ENCODE peak calls at places on chromosomes 4 and X, in ten cellular contexts. One of them, this sample, is unnamed.

GRCh38 chr4:663438-664428 is 10.3 kb downstream of the ATP5ME start:
- ATAC-seq in T-cell: peak; percentile 90
- ATAC-seq in stimulated activated naive CD8-positive, alpha-beta T cell treated with anti-CD3 and anti-CD28 coated beads, Interleukin-15, amount 100 ng/mL, for 72 hours: peak; percentile 83
- ATAC-seq in SK-N-SH treated with all-trans-retinoic acid at 6 μM for 48 hours: peak; percentile 61
- ATAC-seq in GM23338: peak; percentile 78
- ATAC-seq in CD8-positive, alpha-beta T cell: peak; percentile 94
- ATAC-seq in natural killer cell: peak; percentile 93
- ATAC-seq in left lung: peak; percentile 84
- ATAC-seq in effector memory CD8-positive, alpha-beta T cell: peak; percentile 93
- ATAC-seq in activated CD8-positive, alpha-beta T cell treated with anti-CD3 and anti-CD28 coated beads, Interleukin-2, amount 10 ng/mL, durations not matched to agents 7 days and 5 days: peak; percentile 80
- ATAC-seq in this sample: peak; percentile 79

GRCh38 chrX:123860983-123861382 is 1.1 kb downstream of the XIAP start:
- ATAC-seq in T-cell: no peak
- ATAC-seq in stimulated activated naive CD8-positive, alpha-beta T cell treated with anti-CD3 and anti-CD28 coated beads, Interleukin-15, amount 100 ng/mL, for 72 hours: no peak
- ATAC-seq in SK-N-SH treated with all-trans-retinoic acid at 6 μM for 48 hours: no peak
- ATAC-seq in GM23338: no peak
- ATAC-seq in CD8-positive, alpha-beta T cell: peak; percentile 7
- ATAC-seq in natural killer cell: no peak
- ATAC-seq in left lung: no peak
- ATAC-seq in effector memory CD8-positive, alpha-beta T cell: no peak
- ATAC-seq in activated CD8-positive, alpha-beta T cell treated with anti-CD3 and anti-CD28 coated beads, Interleukin-2, amount 10 ng/mL, durations not matched to agents 7 days and 5 days: no peak
- ATAC-seq in this sample: no peak

GRCh38 chr4:26204249-26204825 is 116.5 kb upstream of the RBPJ start:
- ATAC-seq in T-cell: peak; percentile 95
- ATAC-seq in stimulated activated naive CD8-positive, alpha-beta T cell treated with anti-CD3 and anti-CD28 coated beads, Interleukin-15, amount 100 ng/mL, for 72 hours: peak; percentile 67
- ATAC-seq in SK-N-SH treated with all-trans-retinoic acid at 6 μM for 48 hours: no peak
- ATAC-seq in GM23338: no peak
- ATAC-seq in CD8-positive, alpha-beta T cell: peak; percentile 82
- ATAC-seq in natural killer cell: peak; percentile 80
- ATAC-seq in left lung: no peak
- ATAC-seq in effector memory CD8-positive, alpha-beta T cell: peak; percentile 95
- ATAC-seq in activated CD8-positive, alpha-beta T cell treated with anti-CD3 and anti-CD28 coated beads, Interleukin-2, amount 10 ng/mL, durations not matched to agents 7 days and 5 days: peak; percentile 55
- ATAC-seq in this sample: peak; percentile 81

GRCh38 chr4:23946307-23946706 is 56.5 kb upstream of the PPARGC1A start:
- ATAC-seq in T-cell: no peak
- ATAC-seq in stimulated activated naive CD8-positive, alpha-beta T cell treated with anti-CD3 and anti-CD28 coated beads, Interleukin-15, amount 100 ng/mL, for 72 hours: no peak
- ATAC-seq in SK-N-SH treated with all-trans-retinoic acid at 6 μM for 48 hours: no peak
- ATAC-seq in GM23338: no peak
- ATAC-seq in CD8-positive, alpha-beta T cell: no peak
- ATAC-seq in natural killer cell: no peak
- ATAC-seq in left lung: no peak
- ATAC-seq in effector memory CD8-positive, alpha-beta T cell: no peak
- ATAC-seq in activated CD8-positive, alpha-beta T cell treated with anti-CD3 and anti-CD28 coated beads, Interleukin-2, amount 10 ng/mL, durations not matched to agents 7 days and 5 days: no peak
- ATAC-seq in this sample: no peak

GRCh38 chrX:67781132-67781531 is 237.3 kb downstream of the AR start:
- ATAC-seq in T-cell: no peak
- ATAC-seq in stimulated activated naive CD8-positive, alpha-beta T cell treated with anti-CD3 and anti-CD28 coated beads, Interleukin-15, amount 100 ng/mL, for 72 hours: no peak
- ATAC-seq in SK-N-SH treated with all-trans-retinoic acid at 6 μM for 48 hours: no peak
- ATAC-seq in GM23338: no peak
- ATAC-seq in CD8-positive, alpha-beta T cell: no peak
- ATAC-seq in natural killer cell: no peak
- ATAC-seq in left lung: peak; percentile 10
- ATAC-seq in effector memory CD8-positive, alpha-beta T cell: no peak
- ATAC-seq in activated CD8-positive, alpha-beta T cell treated with anti-CD3 and anti-CD28 coated beads, Interleukin-2, amount 10 ng/mL, durations not matched to agents 7 days and 5 days: no peak
- ATAC-seq in this sample: no peak

GRCh38 chr4:55125763-55126541 is 557 bp upstream of the KDR start:
- ATAC-seq in T-cell: no peak
- ATAC-seq in stimulated activated naive CD8-positive, alpha-beta T cell treated with anti-CD3 and anti-CD28 coated beads, Interleukin-15, amount 100 ng/mL, for 72 hours: no peak
- ATAC-seq in SK-N-SH treated with all-trans-retinoic acid at 6 μM for 48 hours: peak; percentile 61
- ATAC-seq in GM23338: peak; percentile 56
- ATAC-seq in CD8-positive, alpha-beta T cell: no peak
- ATAC-seq in natural killer cell: no peak
- ATAC-seq in left lung: peak; percentile 23
- ATAC-seq in effector memory CD8-positive, alpha-beta T cell: no peak
- ATAC-seq in activated CD8-positive, alpha-beta T cell treated with anti-CD3 and anti-CD28 coated beads, Interleukin-2, amount 10 ng/mL, durations not matched to agents 7 days and 5 days: no peak
- ATAC-seq in this sample: no peak

GRCh38 chr4:37892641-37893040 is 1.8 kb downstream of the TBC1D1 start:
- ATAC-seq in T-cell: peak; percentile 22
- ATAC-seq in stimulated activated naive CD8-positive, alpha-beta T cell treated with anti-CD3 and anti-CD28 coated beads, Interleukin-15, amount 100 ng/mL, for 72 hours: peak; percentile 53
- ATAC-seq in SK-N-SH treated with all-trans-retinoic acid at 6 μM for 48 hours: no peak
- ATAC-seq in GM23338: no peak
- ATAC-seq in CD8-positive, alpha-beta T cell: peak; percentile 49
- ATAC-seq in natural killer cell: peak; percentile 62
- ATAC-seq in left lung: peak; percentile 2
- ATAC-seq in effector memory CD8-positive, alpha-beta T cell: peak; percentile 69
- ATAC-seq in activated CD8-positive, alpha-beta T cell treated with anti-CD3 and anti-CD28 coated beads, Interleukin-2, amount 10 ng/mL, durations not matched to agents 7 days and 5 days: peak; percentile 40
- ATAC-seq in this sample: peak; percentile 72

GRCh38 chrX:39819921-39820849 is 277.6 kb downstream of the BCOR start:
- ATAC-seq in T-cell: no peak
- ATAC-seq in stimulated activated naive CD8-positive, alpha-beta T cell treated with anti-CD3 and anti-CD28 coated beads, Interleukin-15, amount 100 ng/mL, for 72 hours: no peak
- ATAC-seq in SK-N-SH treated with all-trans-retinoic acid at 6 μM for 48 hours: no peak
- ATAC-seq in GM23338: peak; percentile 3
- ATAC-seq in CD8-positive, alpha-beta T cell: no peak
- ATAC-seq in natural killer cell: no peak
- ATAC-seq in left lung: peak; percentile 34
- ATAC-seq in effector memory CD8-positive, alpha-beta T cell: no peak
- ATAC-seq in activated CD8-positive, alpha-beta T cell treated with anti-CD3 and anti-CD28 coated beads, Interleukin-2, amount 10 ng/mL, durations not matched to agents 7 days and 5 days: no peak
- ATAC-seq in this sample: no peak

GRCh38 chrX:154829926-154830442 is 4.5 kb downstream of the SMIM9 start:
- ATAC-seq in T-cell: no peak
- ATAC-seq in stimulated activated naive CD8-positive, alpha-beta T cell treated with anti-CD3 and anti-CD28 coated beads, Interleukin-15, amount 100 ng/mL, for 72 hours: no peak
- ATAC-seq in SK-N-SH treated with all-trans-retinoic acid at 6 μM for 48 hours: no peak
- ATAC-seq in GM23338: no peak
- ATAC-seq in CD8-positive, alpha-beta T cell: no peak
- ATAC-seq in natural killer cell: no peak
- ATAC-seq in left lung: no peak
- ATAC-seq in effector memory CD8-positive, alpha-beta T cell: no peak
- ATAC-seq in activated CD8-positive, alpha-beta T cell treated with anti-CD3 and anti-CD28 coated beads, Interleukin-2, amount 10 ng/mL, durations not matched to agents 7 days and 5 days: no peak
- ATAC-seq in this sample: no peak

GRCh38 chr4:11535333-11535732 is 106.6 kb upstream of the HS3ST1 start:
- ATAC-seq in T-cell: no peak
- ATAC-seq in stimulated activated naive CD8-positive, alpha-beta T cell treated with anti-CD3 and anti-CD28 coated beads, Interleukin-15, amount 100 ng/mL, for 72 hours: no peak
- ATAC-seq in SK-N-SH treated with all-trans-retinoic acid at 6 μM for 48 hours: no peak
- ATAC-seq in GM23338: peak; percentile 76
- ATAC-seq in CD8-positive, alpha-beta T cell: no peak
- ATAC-seq in natural killer cell: no peak
- ATAC-seq in left lung: no peak
- ATAC-seq in effector memory CD8-positive, alpha-beta T cell: no peak
- ATAC-seq in activated CD8-positive, alpha-beta T cell treated with anti-CD3 and anti-CD28 coated beads, Interleukin-2, amount 10 ng/mL, durations not matched to agents 7 days and 5 days: no peak
- ATAC-seq in this sample: no peak

GRCh38 chr4:106473515-106473914 is 104.9 kb upstream of the GIMD1 start:
- ATAC-seq in T-cell: no peak
- ATAC-seq in stimulated activated naive CD8-positive, alpha-beta T cell treated with anti-CD3 and anti-CD28 coated beads, Interleukin-15, amount 100 ng/mL, for 72 hours: no peak
- ATAC-seq in SK-N-SH treated with all-trans-retinoic acid at 6 μM for 48 hours: no peak
- ATAC-seq in GM23338: no peak
- ATAC-seq in CD8-positive, alpha-beta T cell: no peak
- ATAC-seq in natural killer cell: no peak
- ATAC-seq in left lung: no peak
- ATAC-seq in effector memory CD8-positive, alpha-beta T cell: no peak
- ATAC-seq in activated CD8-positive, alpha-beta T cell treated with anti-CD3 and anti-CD28 coated beads, Interleukin-2, amount 10 ng/mL, durations not matched to agents 7 days and 5 days: no peak
- ATAC-seq in this sample: peak; percentile 46

This sample was measured in activated T-helper 17 cell treated with anti-CD3 and anti-CD28 coated beads, Interleukin-2, amount 50 U/mL, for 72 hours.